ENCODE peak calls at places on chromosomes 6 and 20, in six cellular contexts. A, T, R, U, C and H are unnamed samples.

GRCh38 chr6:32932132-32932868 is 8.5 kb downstream of the HLA-DMB start:
- DNase-seq in U (no peak), A (no peak), T (no peak), R (no peak), C (peak), H (peak)

GRCh38 chr6:91708534-91708933 is 1121.7 kb upstream of the MAP3K7 start:
- DNase-seq in C (no peak), T (no peak), A (no peak), R (no peak), U (no peak), H (no peak)

GRCh38 chr6:38194589-38194988 is 375.1 kb downstream of the ZFAND3 start:
- DNase-seq in R (no peak), U (no peak), T (no peak), A (no peak), C (no peak), H (no peak)

GRCh38 chr6:154848580-154848979 is 115.4 kb downstream of the SCAF8 start:
- DNase-seq in A (no peak), T (no peak), C (no peak), R (no peak), U (no peak), H (no peak)

GRCh38 chr20:34215711-34216381 is 25.4 kb upstream of the ASIP start:
- DNase-seq in R (peak), A (peak), U (peak), T (peak), C (peak), H (peak)

GRCh38 chr6:30074331-30075093 is 1.1 kb downstream of the RNF39 start:
- DNase-seq in U (no peak), C (no peak), T (no peak), R (no peak), A (no peak), H (no peak)

GRCh38 chr20:62924567-62925419 is 1.5 kb downstream of the DIDO1 start:
- DNase-seq in T (no peak), R (peak), C (no peak), A (peak), U (no peak), H (peak)

GRCh38 chr6:12585497-12585958 is 131.0 kb upstream of the PHACTR1 start:
- DNase-seq in T (no peak), C (no peak), A (no peak), R (no peak), U (no peak), H (no peak)

GRCh38 chr6:4192627-4193026 is 57.3 kb upstream of the ECI2 start:
- DNase-seq in U (no peak), R (no peak), T (no peak), C (no peak), A (no peak), H (no peak)

GRCh38 chr6:36805917-36806316 is 33.3 kb downstream of the CPNE5 start:
- DNase-seq in R (no peak), U (no peak), C (no peak), T (no peak), A (no peak), H (no peak)

GRCh38 chr6:28212510-28213212 is 12.4 kb upstream of the ZSCAN9 start:
- DNase-seq in C (peak), T (peak), A (peak), U (no peak), R (peak), H (peak)

GRCh38 chr20:32539817-32540675 is 45.1 kb downstream of the NOL4L start:
- DNase-seq in T (no peak), U (no peak), A (no peak), R (peak), C (no peak), H (no peak)

GRCh38 chr20:37223053-37223452 is 38.6 kb downstream of the GHRH start:
- DNase-seq in R (no peak), U (no peak), C (peak), A (peak), T (no peak), H (peak)

GRCh38 chr20:52012093-52012492 is 179.5 kb downstream of the ZFP64 start:
- DNase-seq in T (no peak), C (no peak), A (no peak), R (no peak), U (no peak), H (peak)

GRCh38 chr6:43723737-43724295 is 36.2 kb upstream of the MRPS18A start:
- DNase-seq in R (peak), A (peak), T (peak), C (no peak), U (no peak), H (peak)

GRCh38 chr6:85923013-85923430 is 280.3 kb upstream of the SYNCRIP start:
- DNase-seq in U (no peak), R (no peak), T (peak), A (peak), C (peak), H (peak)

GRCh38 chr20:64136004-64136710 is 28.1 kb upstream of the MYT1 start:
- DNase-seq in T (no peak), R (no peak), A (no peak), C (no peak), U (no peak), H (no peak)

GRCh38 chr6:157329829-157330228 is 6.5 kb upstream of the TMEM242 start:
- DNase-seq in R (no peak), U (peak), T (no peak), A (peak), C (no peak), H (no peak)

GRCh38 chr20:13017235-13017634 is 8.5 kb downstream of the SPTLC3 start:
- DNase-seq in A (peak), U (no peak), T (no peak), R (no peak), C (no peak), H (peak)

GRCh38 chr20:41865938-41866337 is 247.8 kb upstream of the CHD6 start:
- DNase-seq in T (no peak), C (no peak), U (no peak), R (no peak), A (no peak), H (no peak)

GRCh38 chr6:46410330-46410953 is 80.8 kb downstream of the RCAN2 start:
- DNase-seq in R (no peak), C (no peak), T (no peak), U (no peak), A (peak), H (peak)

GRCh38 chr6:31597006-31597405 is 4.2 kb upstream of the NCR3 start:
- DNase-seq in A (peak), U (no peak), T (peak), C (no peak), R (no peak), H (peak)

GRCh38 chr6:88142299-88142668 is 23.9 kb downstream of the CNR1 start:
- DNase-seq in T (no peak), U (no peak), A (no peak), C (no peak), R (no peak), H (no peak)

GRCh38 chr6:72621243-72622093 is at the start of gene KCNQ5:
- DNase-seq in R (peak), A (no peak), C (no peak), U (no peak), T (peak), H (peak)

GRCh38 chr20:3901028-3901746 is 12.0 kb downstream of the PANK2 start:
- DNase-seq in T (no peak), A (no peak), C (no peak), U (no peak), R (no peak), H (no peak)

GRCh38 chr6:111775145-111775936 is 97.9 kb downstream of the FYN start:
- DNase-seq in T (no peak), U (no peak), C (no peak), R (no peak), A (no peak), H (peak)

GRCh38 chr6:111779031-111779430 is 94.2 kb downstream of the FYN start:
- DNase-seq in T (no peak), U (no peak), C (no peak), R (no peak), A (no peak), H (no peak)

GRCh38 chr6:111779660-111780059 is 93.6 kb downstream of the FYN start:
- DNase-seq in R (no peak), U (no peak), A (no peak), T (no peak), C (no peak), H (no peak)

GRCh38 chr6:111776236-111777189 is 96.7 kb downstream of the FYN start:
- DNase-seq in A (no peak), U (no peak), R (no peak), T (no peak), C (no peak), H (no peak)

GRCh38 chr6:111777357-111777756 is 95.9 kb downstream of the FYN start:
- DNase-seq in R (no peak), C (no peak), A (no peak), U (no peak), T (no peak), H (no peak)
- TF ChIP-seq CTCF in R (no peak), C (no peak), A (peak), U (no peak), T (no peak), H (peak)

GRCh38 chr6:53985361-53985760 is 125.9 kb upstream of the MLIP start:
- DNase-seq in T (no peak), R (no peak), U (no peak), A (no peak), C (no peak), H (no peak)

GRCh38 chr6:53986165-53986720 is 125.0 kb upstream of the MLIP start:
- DNase-seq in A (peak), R (peak), T (peak), U (no peak), C (peak), H (peak)

GRCh38 chr6:53987527-53987888 is 123.7 kb upstream of the MLIP start:
- DNase-seq in T (no peak), A (no peak), U (no peak), C (no peak), R (no peak), H (no peak)

GRCh38 chr6:53984581-53984980 is 126.7 kb upstream of the MLIP start:
- DNase-seq in T (no peak), U (no peak), C (no peak), A (no peak), R (no peak), H (no peak)

GRCh38 chr6:53986721-53987526 is 124.3 kb upstream of the MLIP start:
- DNase-seq in T (no peak), C (no peak), R (no peak), U (no peak), A (peak), H (peak)
- H3K4me3 ChIP-seq in T (no peak), C (no peak), R (no peak), U (no peak), A (no peak), H (no peak)

DNA sequence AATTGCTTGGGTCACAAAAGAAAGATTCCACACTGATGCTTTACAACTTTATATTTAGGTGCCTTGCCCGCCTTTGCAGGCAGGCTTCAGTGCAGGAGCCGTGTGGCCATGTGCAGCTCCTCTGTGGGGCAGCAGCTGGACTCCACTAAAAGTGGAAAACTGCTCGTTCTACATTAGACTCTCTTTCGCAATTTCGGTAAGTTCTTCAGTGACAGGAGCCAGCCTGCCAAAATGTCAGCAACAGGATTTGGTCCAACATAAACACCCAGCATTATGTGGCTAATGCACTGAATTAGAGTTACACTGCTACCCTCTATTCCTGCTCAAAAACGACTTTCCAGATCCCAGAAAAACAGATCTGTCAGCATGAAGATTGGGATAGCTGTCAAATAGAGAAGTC is 174.4 kb upstream of the KCNK16 start:
- DNase-seq in A (peak), U (no peak), T (no peak), R (peak), C (no peak), H (peak)
- TF ChIP-seq CTCF in A (no peak), U (peak), T (no peak), R (no peak), C (no peak), H (peak)

DNA sequence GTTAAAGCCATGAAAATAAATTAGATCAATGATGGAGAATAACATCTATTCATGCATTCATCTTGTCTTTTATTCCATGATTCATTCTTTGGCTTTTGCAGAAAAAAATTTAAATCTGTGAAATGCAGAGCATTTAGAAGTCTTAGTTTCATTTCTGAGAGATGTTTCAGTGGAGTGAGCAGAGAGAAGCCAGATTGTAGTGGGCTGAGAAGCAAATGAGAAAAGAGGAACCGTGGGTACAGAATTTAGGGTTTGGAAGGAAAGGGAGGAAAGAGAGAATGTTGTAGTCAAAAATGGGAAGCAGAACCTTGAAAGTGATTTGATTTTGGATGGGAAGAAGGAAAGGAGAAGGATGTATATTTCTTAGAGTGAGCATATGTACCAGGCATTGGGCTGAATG is 260.3 kb upstream of the MAN1A1 start:
- DNase-seq in T (no peak), U (no peak), C (no peak), A (no peak), R (no peak), H (no peak)
- H3K4me3 ChIP-seq in T (no peak), U (no peak), C (no peak), A (no peak), R (no peak), H (no peak)

GRCh38 chr6:143038845-143039244 is 21.8 kb upstream of the AIG1 start:
- DNase-seq in U (no peak), T (no peak), C (no peak), R (no peak), A (no peak), H (no peak)
- TF ChIP-seq CTCF in U (no peak), T (no peak), C (no peak), R (no peak), A (peak), H (peak)